ENCODE peak calls at places on chromosomes 7 and 10, in four cellular contexts. V is H1, F is K562, N is HepG2. E is an unnamed sample.

GRCh38 chr7:36794689-36795088 is 70.4 kb upstream of the AOAH start:
- DNase-seq in F (no peak), N (peak; percentile 52), V (no peak), E (no peak)

GRCh38 chr10:11539191-11539868 is 72.1 kb downstream of the USP6NL start:
- DNase-seq in F (peak; percentile 31), V (no peak), N (peak; percentile 30), E (no peak)

GRCh38 chr10:62562101-62562500 is 187.9 kb downstream of the ZNF365 start:
- DNase-seq in N (no peak), V (no peak), F (no peak), E (no peak)

GRCh38 chr7:146956323-146956722 is 839.7 kb downstream of the CNTNAP2 start:
- DNase-seq in N (no peak), F (no peak), V (no peak), E (no peak)

GRCh38 chr10:50312464-50313437 is 61.4 kb upstream of the ASAH2 start:
- DNase-seq in F (no peak), N (no peak), V (no peak), E (no peak)

GRCh38 chr7:106344861-106345260 is 60.1 kb upstream of the NAMPT start:
- DNase-seq in F (no peak), V (no peak), N (no peak), E (no peak)

GRCh38 chr10:104330168-104331117 is 7.8 kb downstream of the ITPRIP start:
- DNase-seq in N (peak; percentile 25), V (no peak), F (no peak), E (no peak)

GRCh38 chr7:492714-493065 is 27.0 kb downstream of the PDGFA start:
- DNase-seq in F (no peak), N (no peak), V (no peak), E (no peak)

DNA sequence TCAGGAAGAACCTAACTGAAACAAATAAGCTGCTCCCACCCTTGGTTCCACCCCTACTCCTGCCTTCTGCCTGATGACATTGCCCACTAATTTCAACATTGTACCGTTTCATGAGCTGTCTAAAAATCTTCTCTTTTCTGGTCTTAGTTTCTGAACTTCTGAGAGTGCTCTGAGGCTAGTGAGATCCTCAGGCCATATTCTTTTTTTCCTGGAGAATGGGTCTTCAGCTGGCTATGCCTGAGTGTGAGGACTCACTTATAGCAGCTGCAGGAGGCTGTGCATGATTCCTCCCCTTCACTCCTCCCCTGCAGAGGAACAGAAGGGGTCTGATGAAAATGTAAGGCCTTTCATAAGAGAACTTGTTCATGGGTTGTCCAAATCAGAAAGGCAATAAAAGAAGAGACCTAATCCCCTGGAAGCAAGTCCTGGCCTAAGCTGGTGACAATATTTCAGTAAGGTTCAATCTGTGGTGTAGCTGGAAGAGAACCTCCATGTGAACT is 11.1 kb downstream of the HOXA4 start:
- DNase-seq in N (no peak), F (no peak), V (no peak), E (no peak)
- TF ChIP-seq PHF8 in N (no peak), F (no peak), V (no peak), E (no peak)

GRCh38 chr10:100827819-100828743 is 82.7 kb downstream of the PAX2 start:
- DNase-seq in V (peak; percentile 74), F (peak; percentile 54), N (no peak), E (peak; percentile 75)
- TF ChIP-seq RNF2 in V (peak; percentile 67), F (no peak), N (no peak), E (peak; percentile 21)

GRCh38 chr7:5422324-5423271 is 1.0 kb downstream of the TNRC18 start:
- DNase-seq in N (peak; percentile 35), V (peak; percentile 67), F (peak; percentile 9), E (no peak)
- TF ChIP-seq CEBPB in N (no peak), V (no peak), F (no peak), E (no peak)

GRCh38 chr7:22814261-22815208 is 8.1 kb downstream of the TOMM7 start:
- DNase-seq in N (peak; percentile 84), F (no peak), V (no peak), E (peak; percentile 52)
- TF ChIP-seq PHF8 in N (no peak), F (no peak), V (no peak), E (no peak)

GRCh38 chr7:114653391-114654088 is 238.9 kb downstream of the FOXP2 start:
- DNase-seq in F (no peak), N (no peak), V (no peak), E (no peak)
- TF ChIP-seq RNF2 in F (no peak), N (no peak), V (no peak), E (no peak)

GRCh38 chr10:86594535-86594934 is 59.8 kb upstream of the OPN4 start:
- DNase-seq in N (no peak), F (no peak), V (no peak), E (peak; percentile 63)
- TF ChIP-seq CEBPB in N (peak; percentile 27), F (no peak), V (no peak), E (peak; percentile 43)

GRCh38 chr10:117411440-117412428 is 36.5 kb upstream of the PDZD8 start:
- DNase-seq in F (peak; percentile 57), V (no peak), N (no peak), E (no peak)

GRCh38 chr10:117409549-117410283 is 34.5 kb upstream of the PDZD8 start:
- DNase-seq in N (no peak), F (no peak), V (no peak), E (no peak)

GRCh38 chr10:117418121-117418520 is 42.9 kb upstream of the PDZD8 start:
- DNase-seq in F (no peak), V (no peak), N (no peak), E (no peak)

GRCh38 chr10:117412469-117413005 is 37.3 kb upstream of the PDZD8 start:
- DNase-seq in F (no peak), N (no peak), V (no peak), E (no peak)

DNA sequence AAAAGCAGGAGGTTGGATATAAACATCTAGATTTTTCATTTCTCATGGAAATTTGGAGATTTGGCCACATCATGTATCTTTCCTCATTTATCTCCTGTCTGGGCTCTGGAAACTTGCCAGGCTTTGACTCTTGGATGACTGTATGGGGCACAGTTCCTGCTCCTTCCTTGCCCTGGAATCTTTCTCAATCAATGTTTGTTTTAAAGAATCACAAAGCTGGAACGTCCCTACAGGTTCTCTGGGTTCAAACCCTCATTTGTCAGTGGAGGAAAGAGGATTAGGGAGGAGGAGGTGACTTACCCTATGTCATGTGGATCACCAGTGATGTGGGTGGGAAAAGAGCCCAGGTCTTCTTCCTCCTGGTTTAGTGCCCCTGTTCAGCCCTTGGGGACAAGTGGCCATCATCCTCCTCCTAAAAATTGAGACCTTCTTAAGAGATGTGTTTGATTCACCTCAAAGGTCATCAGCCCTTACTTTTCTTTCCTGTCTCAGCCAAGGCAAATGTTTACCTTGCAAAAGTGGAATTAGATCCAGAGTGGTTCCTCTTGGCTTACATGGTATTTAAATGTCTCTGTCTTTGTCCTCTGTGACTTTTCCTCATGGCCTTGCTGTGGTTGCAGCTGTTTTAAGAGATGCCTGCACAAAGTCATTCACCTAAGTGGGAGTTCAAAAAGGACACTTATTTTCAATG is 38.8 kb upstream of the PDZD8 start:
- DNase-seq in N (peak; percentile 16), V (no peak), F (no peak), E (peak; percentile 71)
- TF ChIP-seq PHF8 in N (no peak), V (no peak), F (no peak), E (no peak)

GRCh38 chr10:96576277-96576980 is 10.4 kb downstream of the TM9SF3 start:
- DNase-seq in N (no peak), V (no peak), F (no peak), E (no peak)
- TF ChIP-seq RNF2 in N (no peak), V (no peak), F (no peak), E (no peak)

GRCh38 chr10:80966326-80966986 is 428.8 kb downstream of the SH2D4B start:
- DNase-seq in N (no peak), F (no peak), V (no peak), E (no peak)

GRCh38 chr10:80964955-80965614 is 427.4 kb downstream of the SH2D4B start:
- DNase-seq in F (no peak), V (no peak), N (no peak), E (no peak)

GRCh38 chr10:80968903-80969302 is 431.2 kb downstream of the SH2D4B start:
- DNase-seq in F (no peak), N (no peak), V (no peak), E (no peak)

DNA sequence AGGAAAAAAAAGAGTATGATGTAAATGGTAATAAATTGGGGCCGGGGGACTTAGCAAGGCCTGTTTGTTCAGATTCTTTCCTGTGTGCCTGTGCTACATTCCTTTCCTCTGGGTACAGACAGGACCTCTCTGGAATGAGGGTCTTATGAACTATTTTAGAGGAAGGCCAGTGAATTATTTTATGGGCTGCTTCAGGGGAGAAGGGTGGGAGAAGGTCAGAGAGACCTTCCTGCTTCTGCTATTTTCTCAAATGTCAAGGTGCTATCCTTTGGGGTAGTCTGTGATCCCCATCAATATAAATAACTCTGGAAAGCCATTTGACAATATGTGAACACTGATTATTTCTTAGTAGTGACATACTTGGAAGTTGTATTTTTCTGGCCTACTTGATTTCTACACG is 426.5 kb downstream of the SH2D4B start:
- DNase-seq in F (no peak), V (no peak), N (no peak), E (no peak)
- TF ChIP-seq CEBPB in F (no peak), V (no peak), N (no peak), E (no peak)

GRCh38 chr7:131493559-131493958 is 62.9 kb downstream of the PODXL start:
- DNase-seq in N (no peak), V (no peak), F (no peak), E (no peak)
- TF ChIP-seq PHF8 in N (no peak), V (no peak), F (no peak), E (no peak)

E was measured in A549.